ENCODE peak calls at places on chromosome 5, in six cellular contexts. M, S, Q, I, P and Z are unnamed samples.

GRCh38 chr5:115329475-115329874 is 33.0 kb upstream of the CCDC112 start:
- DNase-seq in M (no peak), S (no peak), Q (no peak), I (no peak), P (no peak), Z (no peak)

GRCh38 chr5:109105631-109106267 is 304.0 kb downstream of the PJA2 start:
- DNase-seq in M (no peak), S (peak; percentile 90), Q (no peak), I (peak; percentile 73), P (no peak), Z (peak; percentile 82)

GRCh38 chr5:139443766-139444473 is 4.6 kb upstream of the DNAJC18 start:
- DNase-seq in M (no peak), S (peak; percentile 72), Q (no peak), I (peak; percentile 72), P (no peak), Z (peak; percentile 65)

GRCh38 chr5:172097356-172097755 is 90.7 kb downstream of the STK10 start:
- DNase-seq in M (no peak), S (no peak), Q (no peak), I (no peak), P (no peak), Z (no peak)

GRCh38 chr5:73256462-73257260 is 83.7 kb downstream of the TMEM174 start:
- DNase-seq in M (no peak), S (no peak), Q (no peak), I (peak; percentile 83), P (no peak), Z (peak; percentile 95)

GRCh38 chr5:134738963-134739661 is 764 bp downstream of the CAMLG start:
- DNase-seq in M (no peak), S (peak; percentile 37), Q (peak; percentile 22), I (peak; percentile 60), P (peak; percentile 11), Z (peak; percentile 62)

GRCh38 chr5:121968910-121969607 is 7.3 kb downstream of the SRFBP1 start:
- DNase-seq in M (no peak), S (peak; percentile 98), Q (no peak), I (peak; percentile 98), P (no peak), Z (peak; percentile 95)

GRCh38 chr5:58582004-58582403 is 871 bp upstream of the RAB3C start:
- DNase-seq in M (peak; percentile 87), S (no peak), Q (peak; percentile 52), I (no peak), P (no peak), Z (peak; percentile 3)

GRCh38 chr5:3531320-3531986 is 64.2 kb upstream of the IRX1 start:
- DNase-seq in M (no peak), S (no peak), Q (no peak), I (no peak), P (peak; percentile 53), Z (no peak)

GRCh38 chr5:124538931-124539330 is 207.5 kb downstream of the ZNF608 start:
- DNase-seq in M (no peak), S (no peak), Q (no peak), I (no peak), P (no peak), Z (no peak)

GRCh38 chr5:89246252-89246651 is 363.3 kb upstream of the MEF2C start:
- DNase-seq in M (no peak), S (peak; percentile 57), Q (no peak), I (peak; percentile 16), P (no peak), Z (no peak)

GRCh38 chr5:142065273-142065672 is 43.3 kb upstream of the NDFIP1 start:
- DNase-seq in M (no peak), S (peak; percentile 49), Q (no peak), I (no peak), P (no peak), Z (no peak)

GRCh38 chr5:61450170-61450815 is 118.2 kb downstream of the ZSWIM6 start:
- DNase-seq in M (no peak), S (peak; percentile 88), Q (no peak), I (peak; percentile 72), P (no peak), Z (peak; percentile 80)

GRCh38 chr5:111486926-111487325 is 25.4 kb downstream of the STARD4 start:
- DNase-seq in M (no peak), S (no peak), Q (no peak), I (no peak), P (no peak), Z (no peak)

GRCh38 chr5:133403741-133404364 is 208.5 kb downstream of the FSTL4 start:
- DNase-seq in M (no peak), S (no peak), Q (no peak), I (no peak), P (no peak), Z (no peak)

GRCh38 chr5:30239331-30240022 is 954.0 kb upstream of the CDH6 start:
- DNase-seq in M (no peak), S (no peak), Q (no peak), I (no peak), P (no peak), Z (no peak)

GRCh38 chr5:849651-850301 is 1.0 kb downstream of the ZDHHC11 start:
- DNase-seq in M (peak; percentile 75), S (no peak), Q (no peak), I (no peak), P (no peak), Z (no peak)

GRCh38 chr5:149240354-149240998 is 31.2 kb upstream of the AFAP1L1 start:
- DNase-seq in M (no peak), S (no peak), Q (no peak), I (no peak), P (peak; percentile 30), Z (peak; percentile 62)

GRCh38 chr5:102975457-102976182 is 144.3 kb downstream of the GIN1 start:
- DNase-seq in M (no peak), S (peak; percentile 64), Q (no peak), I (peak; percentile 8), P (no peak), Z (peak; percentile 6)

GRCh38 chr5:135265497-135266300 is 133.3 kb downstream of the MACROH2A1 start:
- DNase-seq in M (no peak), S (no peak), Q (no peak), I (no peak), P (no peak), Z (no peak)

GRCh38 chr5:124274949-124275348 is 471.5 kb downstream of the ZNF608 start:
- DNase-seq in M (no peak), S (no peak), Q (no peak), I (peak; percentile 39), P (no peak), Z (peak; percentile 30)

GRCh38 chr5:77568555-77568954 is 70.0 kb downstream of the OTP start:
- DNase-seq in M (no peak), S (no peak), Q (no peak), I (no peak), P (no peak), Z (no peak)

GRCh38 chr5:1886634-1887399 is 4.1 kb upstream of the IRX4 start:
- DNase-seq in M (peak; percentile 62), S (no peak), Q (no peak), I (peak; percentile 53), P (no peak), Z (peak; percentile 26)

GRCh38 chr5:1885777-1886633 is 3.3 kb upstream of the IRX4 start:
- DNase-seq in M (peak; percentile 61), S (no peak), Q (no peak), I (peak; percentile 44), P (no peak), Z (peak; percentile 16)

GRCh38 chr5:1889321-1890065 is 6.8 kb upstream of the IRX4 start:
- DNase-seq in M (peak; percentile 41), S (no peak), Q (no peak), I (peak; percentile 73), P (no peak), Z (peak; percentile 6)

GRCh38 chr5:1888541-1889251 is 6.0 kb upstream of the IRX4 start:
- DNase-seq in M (no peak), S (no peak), Q (no peak), I (peak; percentile 67), P (no peak), Z (peak; percentile 44)

GRCh38 chr5:1887400-1888360 is 5.0 kb upstream of the IRX4 start:
- DNase-seq in M (peak; percentile 64), S (no peak), Q (no peak), I (peak; percentile 6), P (no peak), Z (peak; percentile 11)
- H3K4me3 ChIP-seq in M (no peak overlapping the region), S (no peak overlapping the region), Q (no peak overlapping the region), I (peak overlapping the region; percentile 56), P (no peak overlapping the region), Z (peak overlapping the region; percentile 47)

GRCh38 chr5:6770826-6771607 is 57.8 kb downstream of the TENT4A start:
- DNase-seq in M (no peak), S (no peak), Q (no peak), I (no peak), P (no peak), Z (no peak)

GRCh38 chr5:6768590-6769230 is 55.5 kb downstream of the TENT4A start:
- DNase-seq in M (no peak), S (no peak), Q (no peak), I (no peak), P (no peak), Z (no peak)

GRCh38 chr5:6766558-6767191 is 53.4 kb downstream of the TENT4A start:
- DNase-seq in M (peak; percentile 95), S (peak; percentile 55), Q (peak; percentile 75), I (peak; percentile 92), P (peak; percentile 98), Z (peak; percentile 95)

GRCh38 chr5:6765612-6766525 is 52.6 kb downstream of the TENT4A start:
- DNase-seq in M (peak; percentile 89), S (peak; percentile 73), Q (peak; percentile 74), I (peak; percentile 79), P (peak; percentile 79), Z (peak; percentile 91)

DNA sequence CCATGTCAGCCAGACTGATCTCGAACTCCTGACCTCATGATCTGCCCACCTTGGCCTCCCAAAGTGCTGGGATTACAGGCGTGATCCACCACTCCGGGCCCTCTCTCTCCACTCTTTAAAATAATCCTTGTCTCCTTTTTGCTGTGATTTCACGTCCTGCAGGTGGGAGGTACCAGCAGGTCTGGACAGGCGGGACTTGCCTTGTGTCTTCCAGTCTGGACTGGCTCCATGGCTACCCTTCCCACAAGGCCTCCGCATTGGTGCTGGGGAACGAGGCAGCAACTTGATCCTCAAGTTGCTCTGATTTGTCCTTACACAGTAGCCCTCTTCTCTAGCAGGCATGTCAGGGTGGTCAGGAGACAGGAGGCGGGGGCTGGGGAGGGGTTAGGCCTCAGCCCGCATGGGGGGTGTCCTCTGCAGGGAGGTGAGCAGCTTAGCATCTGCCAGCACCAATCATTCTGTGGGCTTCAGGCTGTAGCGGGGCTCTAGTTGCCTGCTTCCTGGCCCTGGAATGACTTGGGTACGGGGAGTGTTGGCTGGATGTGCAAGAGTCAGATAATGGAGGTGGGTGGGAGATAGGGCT is 54.3 kb downstream of the TENT4A start:
- DNase-seq in M (no peak), S (no peak), Q (no peak), I (peak; percentile 20), P (no peak), Z (peak; percentile 79)
- H3K4me3 ChIP-seq in M (no peak overlapping the region), S (no peak overlapping the region), Q (no peak overlapping the region), I (no peak overlapping the region), P (no peak overlapping the region), Z (no peak overlapping the region)

GRCh38 chr5:79240561-79240960 is 4.6 kb downstream of the JMY start:
- DNase-seq in M (no peak), S (no peak), Q (no peak), I (no peak), P (no peak), Z (no peak)
- H3K4me3 ChIP-seq in M (no peak overlapping the region), S (no peak overlapping the region), Q (no peak overlapping the region), I (no peak overlapping the region), P (no peak overlapping the region), Z (no peak overlapping the region)

DNA sequence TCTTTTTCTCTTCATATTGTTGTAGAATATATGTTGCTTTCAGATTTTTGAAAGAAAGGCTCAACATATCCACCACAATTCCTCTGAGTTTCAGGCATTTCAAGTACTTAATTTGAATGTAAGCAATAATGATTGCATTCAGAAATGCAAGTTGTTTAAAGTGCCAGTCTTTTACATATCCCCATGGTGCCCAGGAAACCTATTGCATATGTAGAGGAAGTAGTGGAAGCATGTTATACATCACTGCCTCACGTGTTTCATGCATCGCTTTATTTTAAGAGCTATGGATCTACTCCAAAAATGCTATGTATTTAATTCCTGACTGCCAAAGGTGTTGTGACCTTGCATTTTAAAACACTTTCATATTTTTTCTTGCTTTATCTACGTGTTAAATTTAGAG is 28.1 kb downstream of the CPEB4 start:
- DNase-seq in M (no peak), S (no peak), Q (no peak), I (no peak), P (no peak), Z (no peak)
- H3K4me3 ChIP-seq in M (no peak overlapping the region), S (no peak overlapping the region), Q (no peak overlapping the region), I (no peak overlapping the region), P (no peak overlapping the region), Z (no peak overlapping the region)